ENCODE peak calls at places on chromosome 21, in five cellular contexts. T, Z, D, X and Q are unnamed samples.
A peak's percentile ranks its signal among the peaks of the same experiment; 100 is the strongest.

GRCh38 chr21:25857308-25858099 is 122.7 kb downstream of the GABPA start:
- DNase-seq in D (no peak), Z (no peak), X (no peak), T (no peak), Q (no peak)

GRCh38 chr21:26684866-26685265 is 111.8 kb upstream of the CYYR1 start:
- DNase-seq in Z (no peak), X (no peak), T (peak; percentile 89), D (no peak), Q (no peak)

GRCh38 chr21:31335957-31336738 is 7.9 kb downstream of the TIAM1 start:
- DNase-seq in Z (peak; percentile 97), T (peak; percentile 96), D (no peak), X (no peak), Q (no peak)

GRCh38 chr21:16408280-16408669 is 678.5 kb downstream of the USP25 start:
- DNase-seq in Z (peak; percentile 64), D (no peak), T (no peak), X (no peak), Q (no peak)

GRCh38 chr21:39014751-39015150 is 168.5 kb downstream of the PSMG1 start:
- DNase-seq in D (no peak), X (no peak), T (peak; percentile 93), Z (peak; percentile 98), Q (no peak)

GRCh38 chr21:24969068-24969467 is 638.2 kb downstream of the MRPL39 start:
- DNase-seq in Z (no peak), X (no peak), T (no peak), D (peak; percentile 11), Q (no peak)

GRCh38 chr21:44507673-44508425 is 32.1 kb downstream of the KRTAP10-1 start:
- DNase-seq in Z (no peak), X (no peak), T (no peak), D (no peak), Q (no peak)

GRCh38 chr21:27219068-27219467 is 252.2 kb upstream of the ADAMTS5 start:
- DNase-seq in Z (peak; percentile 49), T (peak; percentile 44), D (no peak), X (no peak), Q (no peak)

GRCh38 chr21:15904389-15904788 is 174.6 kb downstream of the USP25 start:
- DNase-seq in D (no peak), X (no peak), T (no peak), Z (no peak), Q (no peak)

GRCh38 chr21:35981514-35982070 is 78.7 kb downstream of the SETD4 start:
- DNase-seq in T (no peak), X (no peak), D (no peak), Z (no peak), Q (no peak)

GRCh38 chr21:44527156-44527982 is 12.6 kb downstream of the KRTAP10-1 start:
- DNase-seq in Z (no peak), D (no peak), X (no peak), T (no peak), Q (no peak)

GRCh38 chr21:45906859-45907258 is 74.7 kb upstream of the COL6A1 start:
- DNase-seq in T (no peak), Z (no peak), D (no peak), X (no peak), Q (no peak)
- H3K36me3 ChIP-seq in T (no peaks in the 10 kb centered on the region), Z (no peaks in the 10 kb centered on the region), D (no peaks in the 10 kb centered on the region), X (no peaks in the 10 kb centered on the region), Q (no peaks in the 10 kb centered on the region)

DNA sequence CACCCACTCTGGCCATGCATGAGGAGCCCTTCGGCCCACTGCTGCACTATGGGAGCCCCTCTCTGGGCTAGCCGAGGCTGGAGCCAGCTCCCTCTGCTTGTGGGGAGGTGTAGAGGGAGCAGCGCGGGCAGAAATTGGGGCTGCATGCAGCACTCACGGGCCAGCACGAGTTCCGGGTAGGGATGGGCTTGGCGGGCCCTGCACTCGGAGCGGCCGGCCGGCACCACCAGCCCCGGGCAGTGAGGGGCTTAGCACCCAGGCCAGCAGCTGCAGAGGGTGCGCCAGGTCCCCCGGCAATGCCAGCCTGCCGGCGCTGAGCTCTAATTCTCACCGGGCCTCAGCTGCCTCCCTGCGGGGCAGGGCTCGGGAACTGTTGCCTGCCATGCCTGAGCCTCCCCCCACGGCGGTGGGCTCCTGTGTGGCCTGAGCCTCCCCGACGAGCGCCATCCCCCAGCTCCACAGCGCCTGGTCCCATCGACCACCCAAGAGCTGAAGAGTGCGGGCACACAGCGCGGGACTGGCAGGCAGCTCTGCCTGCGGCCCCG is 209.0 kb downstream of the LTN1 start:
- DNase-seq in Z (no peak), D (no peak), X (no peak), T (no peak), Q (no peak)
- H3K9ac ChIP-seq in Z (no peak overlapping the region), D (no peak overlapping the region), X (no peak overlapping the region), T (no peak overlapping the region), Q (no peak overlapping the region)

GRCh38 chr21:33936221-33937038 is 20.8 kb upstream of the ATP5PO start:
- DNase-seq in X (no peak), T (no peak), D (no peak), Z (no peak), Q (no peak)

GRCh38 chr21:33938381-33938780 is 22.8 kb upstream of the ATP5PO start:
- DNase-seq in Z (no peak), X (no peak), D (no peak), T (no peak), Q (no peak)

GRCh38 chr21:33939224-33939623 is 23.6 kb upstream of the ATP5PO start:
- DNase-seq in T (no peak), D (no peak), Z (no peak), X (no peak), Q (no peak)

GRCh38 chr21:33937146-33937545 is 21.5 kb upstream of the ATP5PO start:
- DNase-seq in D (no peak), T (no peak), Z (no peak), X (no peak), Q (no peak)

DNA sequence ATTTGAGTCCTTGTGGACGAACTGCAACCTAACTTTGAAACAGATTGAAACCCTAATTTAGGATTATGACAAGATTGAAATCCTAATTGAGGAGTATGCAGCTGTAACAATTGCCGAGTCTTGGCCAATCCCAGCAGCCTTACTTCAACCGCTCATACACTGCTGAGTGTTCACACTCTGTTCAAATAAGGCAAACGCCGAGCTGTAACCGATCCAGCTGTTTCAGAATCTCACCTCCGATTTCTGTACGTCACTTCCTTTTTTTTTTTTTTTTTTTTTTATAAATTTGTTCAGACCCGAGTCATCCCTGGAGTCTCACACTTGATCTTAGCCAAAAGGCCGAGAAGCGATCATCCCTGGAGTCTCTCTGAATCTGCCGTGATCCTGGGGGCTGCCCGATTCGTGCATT is 22.3 kb upstream of the ATP5PO start:
- DNase-seq in T (no peak), Z (no peak), D (no peak), X (no peak), Q (no peak)
- H3K36me3 ChIP-seq in T (no peaks in the 10 kb centered on the region), Z (no peaks in the 10 kb centered on the region), D (no peaks in the 10 kb centered on the region), X (no peaks in the 10 kb centered on the region), Q (peaks cover 3% of the 10 kb centered on the region)

GRCh38 chr21:14569026-14569425 is 22.9 kb upstream of the SAMSN1 start:
- DNase-seq in D (no peak), Z (no peak), T (no peak), X (no peak), Q (no peak)

GRCh38 chr21:14572206-14572780 is 26.2 kb upstream of the SAMSN1 start:
- DNase-seq in Z (no peak), D (no peak), T (no peak), X (no peak), Q (no peak)

GRCh38 chr21:14567557-14568279 is 21.6 kb upstream of the SAMSN1 start:
- DNase-seq in Z (no peak), X (no peak), D (peak; percentile 30), T (no peak), Q (no peak)

GRCh38 chr21:14569868-14570267 is 23.8 kb upstream of the SAMSN1 start:
- DNase-seq in Z (no peak), X (no peak), D (no peak), T (no peak), Q (no peak)

GRCh38 chr21:14573244-14573643 is 27.1 kb upstream of the SAMSN1 start:
- DNase-seq in T (no peak), X (no peak), Z (no peak), D (no peak), Q (no peak)
- H3K9ac ChIP-seq in T (no peak overlapping the region), X (no peak overlapping the region), Z (no peak overlapping the region), D (no peak overlapping the region), Q (no peak overlapping the region)

GRCh38 chr21:42003051-42003461 is 7.1 kb downstream of the ZBTB21 start:
- DNase-seq in T (peak; percentile 17), Z (peak; percentile 73), X (no peak), D (no peak), Q (no peak)

GRCh38 chr21:42000908-42001307 is 9.3 kb downstream of the ZBTB21 start:
- DNase-seq in D (no peak), T (no peak), Z (no peak), X (no peak), Q (no peak)

GRCh38 chr21:42004406-42005199 is 5.6 kb downstream of the ZBTB21 start:
- DNase-seq in X (no peak), D (no peak), T (peak; percentile 31), Z (no peak), Q (no peak)

GRCh38 chr21:42001781-42002180 is 8.4 kb downstream of the ZBTB21 start:
- DNase-seq in X (no peak), T (no peak), D (no peak), Z (no peak), Q (no peak)

GRCh38 chr21:42002421-42002958 is 7.7 kb downstream of the ZBTB21 start:
- DNase-seq in D (no peak), X (no peak), T (peak; percentile 89), Z (peak; percentile 98), Q (no peak)
- H3K36me3 ChIP-seq in D (peaks cover 15% of the 10 kb centered on the region), X (no peaks in the 10 kb centered on the region), T (peaks cover 18% of the 10 kb centered on the region), Z (peaks cover 2% of the 10 kb centered on the region), Q (peaks cover 69% of the 10 kb centered on the region)

GRCh38 chr21:42527127-42527488 is 13.5 kb downstream of the SLC37A1 start:
- DNase-seq in T (no peak), D (no peak), Z (no peak), X (no peak), Q (no peak)

GRCh38 chr21:42525228-42525604 is 11.6 kb downstream of the SLC37A1 start:
- DNase-seq in Z (no peak), D (peak; percentile 51), T (no peak), X (no peak), Q (no peak)

GRCh38 chr21:42524341-42525227 is 10.9 kb downstream of the SLC37A1 start:
- DNase-seq in Z (peak; percentile 56), X (peak; percentile 79), T (peak; percentile 22), D (peak; percentile 91), Q (peak; percentile 45)

GRCh38 chr21:42526379-42526727 is 12.7 kb downstream of the SLC37A1 start:
- DNase-seq in T (no peak), Z (no peak), X (peak; percentile 93), D (no peak), Q (no peak)

GRCh38 chr21:42525676-42526378 is 12.2 kb downstream of the SLC37A1 start:
- DNase-seq in T (no peak), Z (no peak), D (no peak), X (no peak), Q (no peak)
- H3K9ac ChIP-seq in T (no peak overlapping the region), Z (no peak overlapping the region), D (no peak overlapping the region), X (no peak overlapping the region), Q (no peak overlapping the region)

DNA sequence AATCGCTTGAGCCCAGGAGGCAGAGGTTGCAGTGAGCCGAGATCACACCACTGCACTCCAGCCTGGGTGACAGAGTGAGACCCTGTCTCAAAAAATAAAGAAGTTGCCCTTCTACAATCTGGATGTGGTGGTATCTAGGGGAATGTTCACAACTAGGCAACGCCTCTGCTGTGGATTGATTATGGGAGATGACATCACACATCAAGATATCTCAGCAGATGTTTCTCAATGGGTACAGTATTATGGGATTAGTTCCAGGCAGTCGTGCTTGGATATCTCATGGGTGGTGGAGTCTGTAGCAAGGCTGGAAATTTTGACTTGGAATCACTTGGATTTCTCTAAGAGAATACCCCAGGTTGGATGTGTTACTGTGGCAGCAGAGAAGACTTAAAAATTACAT is 7.7 kb downstream of the IFNAR2 start:
- DNase-seq in T (no peak), X (no peak), Z (no peak), D (peak; percentile 26), Q (no peak)
- H3K36me3 ChIP-seq in T (no peaks in the 10 kb centered on the region), X (no peaks in the 10 kb centered on the region), Z (no peaks in the 10 kb centered on the region), D (peaks cover 5% of the 10 kb centered on the region), Q (no peaks in the 10 kb centered on the region)